ENCODE peak calls at places on chromosomes 7 and 10, in nine cellular contexts. K is stimulated activated CD8-positive, alpha-beta memory T cell treated with anti-CD3 and anti-CD28 coated beads, Interleukin-12 subunit alpha, Interleukin-12 subunit beta, amount 100 ng/mL, for 1 hour; S is stimulated activated naive CD4-positive, alpha-beta T cell; W is ELR; Q is left kidney; P is sciatic nerve; L is Calu3; B is HFF-Myc; H is GM13977. M is an unnamed sample.

GRCh38 chr7:44267178-44267577 is 58.2 kb downstream of the CAMK2B start:
- DNase-seq in K (no peak), Q (no peak), W (no peak), B (no peak), P (no peak), L (no peak), H (no peak), S (no peak), M (no peak)

GRCh38 chr7:24075426-24075810 is 208.6 kb upstream of the NPY start:
- DNase-seq in L (no peak), S (no peak), W (peak), B (no peak), P (no peak), Q (no peak), K (no peak), H (no peak), M (no peak)

GRCh38 chr7:146510088-146510680 is 393.6 kb downstream of the CNTNAP2 start:
- DNase-seq in W (no peak), L (no peak), K (no peak), P (no peak), Q (no peak), H (no peak), S (no peak), B (no peak), M (no peak)

GRCh38 chr7:15874774-15875173 is 188.3 kb upstream of the MEOX2 start:
- DNase-seq in H (no peak), K (no peak), Q (no peak), S (no peak), L (no peak), B (no peak), P (no peak), W (no peak), M (no peak)

GRCh38 chr7:85719981-85720963 is 533.4 kb upstream of the SEMA3D start:
- DNase-seq in B (no peak), S (no peak), K (no peak), H (no peak), P (no peak), L (no peak), W (peak), Q (peak), M (no peak)

GRCh38 chr10:43461950-43462349 is 25.0 kb downstream of the ZNF487 start:
- DNase-seq in S (peak), W (peak), H (peak), B (peak), P (no peak), K (no peak), L (peak), Q (peak), M (no peak)

GRCh38 chr10:97849491-97850402 is at the start of gene GOLGA7B:
- DNase-seq in S (peak), W (peak), P (no peak), L (peak), H (peak), B (no peak), Q (peak), K (peak), M (no peak)

GRCh38 chr10:57338823-57339558 is 928.7 kb downstream of the IPMK start:
- DNase-seq in S (no peak), B (peak), W (peak), H (peak), L (peak), P (no peak), Q (peak), K (no peak), M (no peak)

GRCh38 chr10:113454341-113455061 is 98.4 kb upstream of the HABP2 start:
- DNase-seq in Q (peak), L (peak), W (peak), K (no peak), P (peak), B (no peak), H (peak), S (no peak), M (no peak)

GRCh38 chr10:69629897-69630650 is at the start of gene FAM241B:
- DNase-seq in B (no peak), W (peak), P (peak), S (peak), Q (peak), H (peak), L (peak), K (peak), M (no peak)

GRCh38 chr10:113430634-113431033 is 122.2 kb upstream of the HABP2 start:
- DNase-seq in L (no peak), W (no peak), H (no peak), S (no peak), B (no peak), Q (no peak), P (no peak), K (no peak), M (no peak)

GRCh38 chr10:129421399-129421798 is 45.6 kb upstream of the MGMT start:
- DNase-seq in B (no peak), P (no peak), S (no peak), Q (no peak), W (no peak), H (no peak), K (no peak), L (no peak), M (no peak)

GRCh38 chr10:72096115-72097000 is 8.0 kb upstream of the SPOCK2 start:
- DNase-seq in H (no peak), L (peak), W (peak), Q (peak), S (no peak), B (no peak), P (no peak), K (no peak), M (no peak)

GRCh38 chr7:158454631-158455030 is 133.0 kb downstream of the PTPRN2 start:
- DNase-seq in B (no peak), W (no peak), L (no peak), K (no peak), H (no peak), S (no peak), Q (no peak), P (no peak), M (no peak)

GRCh38 chr10:97186911-97187310 is 1.2 kb upstream of the SLIT1 start:
- DNase-seq in P (no peak), S (no peak), K (no peak), L (no peak), H (no peak), B (no peak), W (no peak), Q (no peak), M (no peak)

M was measured in RWPE2.